ENCODE peak calls at places on chromosomes 5 and 9, in ten cellular contexts. G is PC-3, B is right cardiac atrium, F is heart right ventricle, C is fibroblast of lung, T is neural progenitor cell, I is aorta, D is GM23248, U is psoas muscle, R is Panc1. K is an unnamed sample. For H3K27me3 and H3K4me1, the result is how much of the 10 kb centered on the place peaks cover.

GRCh38 chr5:38569180-38569579 is 12.7 kb upstream of the LIFR start:
- DNase-seq in G (no peak), B (no peak), F (no peak), C (no peak), T (no peak), I (no peak), D (no peak), U (no peak), R (no peak), K (no peak)

GRCh38 chr5:80408475-80408875 is 611 bp downstream of the ZFYVE16 start:
- DNase-seq in G (peak), B (peak), F (peak), C (peak), T (no peak), I (peak), D (peak), U (peak), R (no peak), K (peak)

GRCh38 chr5:55306641-55307382 is 682 bp downstream of the DHX29 start:
- DNase-seq in G (no peak), B (no peak), F (no peak), C (no peak), T (no peak), I (no peak), D (peak), U (no peak), R (no peak), K (no peak)

GRCh38 chr9:71647094-71647591 is 121.2 kb downstream of the CEMIP2 start:
- DNase-seq in G (peak), B (peak), F (peak), C (peak), T (no peak), I (peak), D (peak), U (peak), R (no peak), K (peak)

GRCh38 chr5:83360573-83360972 is 111.0 kb upstream of the VCAN start:
- DNase-seq in G (no peak), B (no peak), F (no peak), C (no peak), T (no peak), I (no peak), D (no peak), U (no peak), R (no peak), K (no peak)

GRCh38 chr9:68678430-68678829 is 26.6 kb upstream of the PIP5K1B start:
- DNase-seq in G (peak), B (peak), F (peak), C (no peak), T (peak), I (no peak), D (peak), U (no peak), R (no peak), K (no peak)

GRCh38 chr5:77990020-77990419 is 213.9 kb upstream of the TBCA start:
- DNase-seq in G (no peak), B (no peak), F (no peak), C (no peak), T (peak), I (no peak), D (no peak), U (no peak), R (no peak), K (no peak)

GRCh38 chr5:179313849-179314521 is 31.3 kb downstream of the ADAMTS2 start:
- DNase-seq in G (no peak), B (peak), F (peak), C (peak), T (no peak), I (peak), D (peak), U (peak), R (no peak), K (peak)

GRCh38 chr5:87074934-87075541 is 192.6 kb upstream of the RASA1 start:
- DNase-seq in G (peak), B (no peak), F (no peak), C (no peak), T (peak), I (no peak), D (no peak), U (no peak), R (no peak), K (no peak)

GRCh38 chr5:160473736-160474483 is 52.3 kb downstream of the PTTG1 start:
- DNase-seq in G (no peak), B (no peak), F (no peak), C (no peak), T (no peak), I (no peak), D (no peak), U (no peak), R (no peak), K (no peak)

GRCh38 chr5:171521679-171522078 is 102.2 kb downstream of the FGF18 start:
- DNase-seq in G (peak), B (no peak), F (no peak), C (no peak), T (no peak), I (no peak), D (no peak), U (no peak), R (no peak), K (no peak)

GRCh38 chr9:69671904-69672827 is at the start of gene APBA1:
- DNase-seq in G (no peak), B (peak), F (peak), C (peak), T (peak), I (peak), D (peak), U (peak), R (no peak), K (peak)

GRCh38 chr5:102858808-102859207 is 103.7 kb downstream of the PAM start:
- DNase-seq in G (peak), B (no peak), F (no peak), C (peak), T (no peak), I (no peak), D (peak), U (no peak), R (no peak), K (no peak)

DNA sequence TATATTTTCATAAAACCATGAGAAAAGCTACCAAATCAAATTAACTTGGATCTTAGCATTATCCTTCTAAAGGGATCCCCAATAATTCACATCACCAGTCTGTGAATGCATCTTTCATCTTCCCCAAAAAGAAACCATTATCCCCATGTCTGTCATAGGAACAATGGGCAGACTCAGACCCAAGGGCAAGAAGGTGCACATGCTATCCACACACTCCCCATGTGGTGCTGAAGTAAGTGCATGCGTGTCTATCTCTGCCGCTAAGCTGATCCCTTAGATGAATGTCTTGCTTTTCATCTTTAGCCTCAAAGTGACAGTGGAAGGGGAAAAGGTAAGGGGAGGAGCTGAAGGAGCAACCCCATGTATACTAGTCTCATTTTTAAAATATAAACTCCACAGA is 10.2 kb downstream of the SPOCK1 start:
- DNase-seq in G (no peak), B (no peak), F (no peak), C (no peak), T (no peak), I (no peak), D (no peak), U (no peak), R (no peak), K (no peak)
- H3K27me3 ChIP-seq in G (under half), B (under half), F (under half), C (under half), T (under half), I (under half), D (under half), U (under half), R (under half), K (under half)

DNA sequence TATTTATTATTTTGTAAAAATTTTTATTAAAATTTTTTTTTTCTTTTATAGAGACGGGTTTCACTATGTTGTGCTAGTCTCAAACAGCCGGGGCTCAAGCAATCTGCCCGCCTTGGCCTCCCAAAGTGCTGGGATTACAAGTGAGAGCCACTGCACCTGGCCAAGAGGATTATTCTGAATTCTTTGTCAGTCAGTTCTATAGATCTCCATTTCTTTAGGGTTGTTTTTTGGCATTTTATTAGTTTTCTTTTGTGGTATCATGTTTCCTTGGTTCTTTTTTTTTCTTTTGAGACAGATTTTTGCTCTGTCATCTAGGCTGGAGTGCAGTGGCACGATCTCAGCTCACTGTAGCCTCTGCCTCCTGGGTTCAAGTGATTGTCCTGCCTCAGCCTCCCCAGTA is 18.4 kb downstream of the UBAP1 start:
- DNase-seq in G (no peak), B (no peak), F (no peak), C (no peak), T (no peak), I (no peak), D (no peak), U (no peak), R (no peak), K (no peak)
- H3K4me1 ChIP-seq in G (under half), B (under half), F (under half), C (under half), T (under half), I (under half), D (under half), U (under half), R (under half), K (under half)

DNA sequence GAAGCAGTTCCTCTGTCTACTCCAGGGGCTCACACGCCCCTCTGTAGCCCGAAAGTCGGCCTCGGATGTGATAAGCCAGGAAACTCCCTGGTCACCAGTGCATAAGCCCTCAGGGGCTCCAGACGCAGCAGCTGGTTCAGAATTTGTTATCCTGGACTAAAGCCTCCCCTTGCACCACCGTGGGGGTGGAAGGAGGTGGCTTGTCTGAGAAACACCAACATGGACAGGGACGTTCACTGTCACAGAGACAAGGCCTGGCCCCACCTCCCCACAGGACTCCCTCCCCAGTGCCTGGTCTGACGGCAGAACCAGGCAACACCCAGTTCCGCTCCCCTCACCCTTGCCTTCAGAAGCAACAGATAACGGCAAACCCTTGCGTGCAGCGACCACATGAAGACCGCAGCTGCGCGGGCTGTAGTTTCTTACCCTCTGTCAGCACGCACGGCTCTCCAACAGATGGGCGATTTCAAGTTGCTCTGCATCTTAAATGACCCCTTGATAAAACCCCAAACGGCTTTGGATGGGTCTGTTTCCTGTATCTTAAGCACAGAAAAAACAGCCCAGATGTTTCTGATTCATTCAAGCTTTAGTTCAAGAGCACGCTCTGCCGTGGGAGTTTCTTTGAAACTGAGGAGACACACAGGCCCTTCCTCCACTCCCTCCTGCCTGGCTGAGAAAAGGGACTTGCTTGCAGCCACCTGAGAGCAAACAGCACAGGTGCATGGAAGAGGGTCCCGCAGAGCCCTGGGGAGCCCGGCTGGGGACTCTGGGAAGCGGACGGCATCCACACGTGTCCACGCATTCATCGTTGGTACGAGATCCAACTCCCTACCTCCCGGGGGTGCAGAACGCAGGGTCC is 44.7 kb upstream of the NKD2 start:
- DNase-seq in G (no peak), B (peak), F (peak), C (peak), T (no peak), I (peak), D (peak), U (no peak), R (no peak), K (no peak)
- H3K27me3 ChIP-seq in G (under half), B (under half), F (under half), C (under half), T (under half), I (under half), D (under half), U (under half), R (under half), K (under half)

GRCh38 chr9:97941323-97941722 is 3.4 kb upstream of the HEMGN start:
- DNase-seq in G (no peak), B (no peak), F (no peak), C (no peak), T (no peak), I (no peak), D (no peak), U (no peak), R (no peak), K (no peak)
- H3K4me1 ChIP-seq in G (under half), B (under half), F (under half), C (under half), T (under half), I (under half), D (under half), U (under half), R (under half), K (under half)

K was measured in lower lobe of right lung.